ENCODE peak calls at places on chromosomes 5 and 9, in seven cellular contexts. R, K, O, T, J, E and L are unnamed samples. For H3K9me3 and H3K4me1, the result is how much of the 10 kb centered on the place peaks cover.

GRCh38 chr5:78215972-78216371 is 78.5 kb downstream of the AP3B1 start:
- DNase-seq in R (no peak), K (no peak), O (no peak), T (no peak), J (no peak), E (no peak), L (no peak)

GRCh38 chr5:139597134-139597533 is 36.0 kb downstream of the UBE2D2 start:
- DNase-seq in R (no peak), K (no peak), O (no peak), T (no peak), J (no peak), E (no peak), L (no peak)

GRCh38 chr5:848671-849111 is 2.1 kb downstream of the ZDHHC11 start:
- DNase-seq in R (no peak), K (peak), O (no peak), T (peak), J (peak), E (no peak), L (no peak)

GRCh38 chr9:100577776-100578448 is at the start of gene CAVIN4:
- DNase-seq in R (no peak), K (no peak), O (no peak), T (no peak), J (no peak), E (no peak), L (no peak)

GRCh38 chr9:96644137-96644536 is 11.0 kb downstream of the PRXL2C start:
- DNase-seq in R (no peak), K (no peak), O (no peak), T (no peak), J (no peak), E (no peak), L (no peak)

GRCh38 chr9:16673171-16673570 is 197.3 kb downstream of the BNC2 start:
- DNase-seq in R (no peak), K (no peak), O (no peak), T (no peak), J (no peak), E (no peak), L (no peak)

GRCh38 chr9:29311221-29311620 is 1737.9 kb upstream of the C9orf72 start:
- DNase-seq in R (no peak), K (no peak), O (no peak), T (no peak), J (no peak), E (no peak), L (no peak)

GRCh38 chr5:73201547-73202513 is 28.8 kb downstream of the TMEM174 start:
- DNase-seq in R (peak), K (peak), O (peak), T (peak), J (peak), E (peak), L (no peak)

GRCh38 chr9:2859776-2860379 is 16.0 kb upstream of the PUM3 start:
- DNase-seq in R (peak), K (peak), O (no peak), T (peak), J (peak), E (peak), L (no peak)

GRCh38 chr9:38309324-38310195 is 82.9 kb upstream of the ALDH1B1 start:
- DNase-seq in R (no peak), K (no peak), O (no peak), T (no peak), J (no peak), E (no peak), L (no peak)

GRCh38 chr9:88224938-88225337 is 86.7 kb upstream of the SPATA31C2 start:
- DNase-seq in R (no peak), K (no peak), O (no peak), T (no peak), J (no peak), E (no peak), L (no peak)

GRCh38 chr5:160923431-160923830 is 71.4 kb upstream of the ATP10B start:
- DNase-seq in R (no peak), K (no peak), O (no peak), T (no peak), J (no peak), E (no peak), L (no peak)

GRCh38 chr5:149442563-149443182 is 63.6 kb upstream of the IL17B start:
- DNase-seq in R (peak), K (peak), O (peak), T (peak), J (peak), E (peak), L (no peak)

GRCh38 chr5:179869641-179870402 is 11.2 kb upstream of the MRNIP start:
- DNase-seq in R (no peak), K (no peak), O (no peak), T (peak), J (no peak), E (no peak), L (no peak)

GRCh38 chr5:92801921-92802320 is 779.1 kb downstream of the NR2F1-AS1 start:
- DNase-seq in R (no peak), K (no peak), O (no peak), T (no peak), J (no peak), E (no peak), L (no peak)

GRCh38 chr9:24071736-24072135 is 245.7 kb upstream of the ELAVL2 start:
- DNase-seq in R (no peak), K (no peak), O (no peak), T (no peak), J (no peak), E (no peak), L (no peak)

GRCh38 chr9:24073237-24073636 is 247.2 kb upstream of the ELAVL2 start:
- DNase-seq in R (no peak), K (no peak), O (no peak), T (no peak), J (no peak), E (no peak), L (no peak)
- H3K9me3 ChIP-seq in R (under half), K (under half), O (under half), T (under half), J (under half), E (under half), L (under half)

GRCh38 chr9:36143242-36143641 is 6.7 kb downstream of the GLIPR2 start:
- DNase-seq in R (no peak), K (no peak), O (no peak), T (no peak), J (no peak), E (no peak), L (no peak)
- H3K4me1 ChIP-seq in R (half or more), K (half or more), O (half or more), T (under half), J (half or more), E (under half), L (under half)

DNA sequence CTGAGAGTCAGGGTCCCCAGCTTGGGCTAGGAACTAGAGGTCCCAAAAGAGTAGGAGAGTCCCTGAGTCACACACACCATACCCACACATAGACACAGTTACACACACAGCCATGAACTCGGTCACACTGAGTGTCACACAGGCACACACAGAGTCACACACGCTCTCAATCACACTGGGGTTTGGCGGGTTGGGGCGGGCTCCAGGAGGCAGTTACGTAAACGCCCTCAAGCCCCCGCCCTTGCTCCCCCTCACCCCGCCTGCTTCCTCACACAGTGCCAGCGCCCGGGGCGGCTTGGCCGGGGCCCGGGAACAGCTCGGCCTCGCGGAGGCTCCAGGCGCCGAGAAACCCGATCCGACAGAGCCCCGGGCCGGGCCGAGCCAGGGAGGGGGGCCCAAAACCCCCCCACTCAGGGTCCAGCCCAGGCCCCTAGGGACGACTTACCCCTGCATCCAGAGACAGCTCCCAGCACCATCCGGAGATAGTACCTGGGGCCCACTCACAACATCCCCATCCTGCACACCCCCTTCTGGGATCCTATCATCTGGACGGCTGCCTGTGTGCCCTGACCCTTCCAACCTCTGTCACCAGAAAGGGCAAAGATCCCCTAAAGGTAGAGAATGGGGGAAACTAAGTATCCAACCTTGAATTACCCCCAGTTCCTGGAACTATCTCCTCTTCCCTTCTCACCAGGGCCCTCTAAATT is 3.5 kb upstream of the CNTFR start:
- DNase-seq in R (peak), K (peak), O (no peak), T (no peak), J (peak), E (no peak), L (no peak)
- H3K27ac ChIP-seq in R (peak), K (peak), O (no peak), T (no peak), J (peak), E (no peak), L (peak)

GRCh38 chr9:85269811-85270210 is 471.9 kb downstream of the AGTPBP1 start:
- DNase-seq in R (no peak), K (no peak), O (no peak), T (no peak), J (no peak), E (no peak), L (no peak)
- H3K9me3 ChIP-seq in R (under half), K (under half), O (under half), T (under half), J (under half), E (under half), L (under half)

GRCh38 chr5:14041528-14042184 is 97.2 kb upstream of the DNAH5 start:
- DNase-seq in R (no peak), K (no peak), O (no peak), T (no peak), J (no peak), E (no peak), L (no peak)

GRCh38 chr5:14040542-14040941 is 96.1 kb upstream of the DNAH5 start:
- DNase-seq in R (no peak), K (no peak), O (no peak), T (no peak), J (no peak), E (no peak), L (no peak)

GRCh38 chr5:14038341-14038959 is 94.0 kb upstream of the DNAH5 start:
- DNase-seq in R (no peak), K (no peak), O (no peak), T (no peak), J (no peak), E (no peak), L (no peak)

GRCh38 chr5:14039063-14039462 is 94.6 kb upstream of the DNAH5 start:
- DNase-seq in R (no peak), K (no peak), O (no peak), T (no peak), J (no peak), E (no peak), L (no peak)

DNA sequence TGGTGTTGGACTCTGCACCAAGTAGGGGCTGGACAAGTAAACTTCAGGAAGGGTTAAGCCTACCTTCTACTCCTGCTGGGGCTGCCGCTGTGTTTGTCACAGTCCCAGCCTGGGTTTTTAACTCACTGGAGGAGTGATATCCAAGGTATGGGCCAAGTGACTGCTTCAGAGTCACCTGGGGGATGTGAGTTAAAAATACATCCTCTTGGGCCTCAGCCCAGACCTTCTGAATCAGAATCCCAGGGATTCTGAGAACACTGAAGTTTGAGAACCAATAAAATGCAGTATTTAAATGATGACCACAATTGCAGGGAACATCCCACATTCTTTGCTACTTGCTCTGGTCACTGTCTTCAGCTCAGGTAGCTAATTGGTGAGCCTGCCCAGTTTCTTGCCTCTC is 95.1 kb upstream of the DNAH5 start:
- DNase-seq in R (no peak), K (no peak), O (no peak), T (no peak), J (no peak), E (no peak), L (no peak)
- H3K4me1 ChIP-seq in R (under half), K (under half), O (under half), T (under half), J (under half), E (under half), L (under half)

GRCh38 chr9:130985029-130985428 is 23.9 kb upstream of the LAMC3 start:
- DNase-seq in R (no peak), K (no peak), O (no peak), T (no peak), J (no peak), E (no peak), L (no peak)

GRCh38 chr9:130983283-130983670 is 25.7 kb upstream of the LAMC3 start:
- DNase-seq in R (no peak), K (no peak), O (no peak), T (no peak), J (no peak), E (no peak), L (no peak)

GRCh38 chr9:130982636-130983282 is 26.2 kb upstream of the LAMC3 start:
- DNase-seq in R (no peak), K (no peak), O (no peak), T (no peak), J (no peak), E (no peak), L (no peak)

GRCh38 chr9:130985606-130986162 is 23.3 kb upstream of the LAMC3 start:
- DNase-seq in R (no peak), K (no peak), O (no peak), T (no peak), J (no peak), E (no peak), L (no peak)

GRCh38 chr9:130984476-130984875 is 24.5 kb upstream of the LAMC3 start:
- DNase-seq in R (no peak), K (no peak), O (no peak), T (no peak), J (no peak), E (no peak), L (no peak)
- H3K27ac ChIP-seq in R (no peak), K (no peak), O (no peak), T (no peak), J (no peak), E (no peak), L (no peak)

GRCh38 chr9:122527193-122527592 is at the start of gene OR1N1:
- DNase-seq in R (no peak), K (no peak), O (no peak), T (no peak), J (no peak), E (no peak), L (no peak)

DNA sequence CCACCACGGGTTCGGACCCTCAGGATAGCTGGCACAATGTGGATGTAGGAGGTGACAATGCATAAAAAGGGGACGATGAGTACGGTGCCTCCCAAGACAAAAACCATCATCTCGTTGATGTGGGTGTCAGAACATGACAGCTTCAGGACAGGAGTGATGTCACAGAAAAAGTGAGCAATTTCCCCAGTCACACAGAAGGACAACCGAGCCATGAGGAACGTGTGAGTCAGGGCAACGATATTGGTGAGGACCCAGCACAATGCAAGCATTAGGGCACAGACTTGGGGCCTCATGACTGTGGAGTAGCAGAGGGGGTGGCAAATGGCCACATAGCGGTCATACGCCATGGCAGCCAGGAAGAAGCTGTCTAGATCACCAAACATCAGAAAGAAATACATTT is 491 bp downstream of the OR1N1 start:
- DNase-seq in R (no peak), K (no peak), O (no peak), T (no peak), J (no peak), E (no peak), L (no peak)
- H3K9me3 ChIP-seq in R (under half), K (under half), O (under half), T (under half), J (under half), E (under half), L (under half)

DNA sequence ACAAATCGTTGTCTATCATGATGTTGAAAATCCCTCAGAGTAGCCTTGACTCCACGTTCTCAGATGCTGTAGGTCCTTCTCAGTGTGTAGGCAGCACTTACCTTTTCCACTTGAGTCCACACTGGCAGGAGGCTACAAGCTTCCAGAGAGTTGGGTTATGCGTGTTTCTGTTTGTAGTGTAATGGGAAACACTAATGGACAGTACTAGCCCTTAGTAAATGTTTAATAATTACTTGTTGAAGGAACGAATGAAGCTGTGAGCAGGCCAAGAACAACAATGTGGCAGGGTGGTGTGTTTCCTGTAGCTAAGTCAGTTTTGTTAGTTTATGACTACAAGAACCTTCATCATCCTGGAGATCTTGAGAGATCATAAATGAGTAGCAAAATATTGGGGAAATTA is 83.5 kb downstream of the ARHGAP26 start:
- DNase-seq in R (no peak), K (no peak), O (no peak), T (no peak), J (no peak), E (no peak), L (no peak)
- H3K4me1 ChIP-seq in R (under half), K (under half), O (under half), T (under half), J (under half), E (under half), L (under half)

GRCh38 chr9:12775373-12775962 is 648 bp downstream of the LURAP1L start:
- DNase-seq in R (peak), K (peak), O (no peak), T (no peak), J (peak), E (peak), L (no peak)
- H3K27ac ChIP-seq in R (peak), K (peak), O (no peak), T (peak), J (peak), E (no peak), L (peak)

DNA sequence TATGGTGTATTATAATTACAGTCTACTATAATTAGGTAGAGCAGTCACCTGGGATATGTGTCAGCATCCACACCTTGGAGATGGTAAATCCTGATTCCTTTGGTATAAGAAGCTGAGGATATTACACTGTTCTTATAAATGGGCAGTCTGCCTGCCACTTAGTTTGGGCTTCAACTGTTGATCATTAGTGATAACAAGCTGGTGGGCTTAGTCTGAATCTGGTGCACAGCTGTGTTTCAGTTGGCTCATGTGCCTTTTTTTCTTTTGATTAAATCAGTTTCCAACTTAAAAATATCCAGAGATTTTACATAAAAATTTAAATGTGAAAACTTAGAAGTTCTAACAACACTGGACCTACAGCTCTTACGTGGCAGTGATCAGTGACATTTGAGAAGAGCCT is 21.2 kb downstream of the LVRN start:
- DNase-seq in R (no peak), K (no peak), O (no peak), T (no peak), J (no peak), E (no peak), L (no peak)
- H3K9me3 ChIP-seq in R (under half), K (under half), O (under half), T (under half), J (under half), E (under half), L (under half)